ENCODE peak calls at places on chromosomes 6 and 20, in seven cellular contexts. W is A549, E is sigmoid colon, I is HCT116, A is Peyer's patch, Q is heart left ventricle, L is tibial nerve. O is an unnamed sample.

GRCh38 chr6:134821914-134822862 is 127.7 kb downstream of the ALDH8A1 start:
- DNase-seq in A (no peak), W (no peak), E (no peak), L (no peak), I (no peak), Q (no peak), O (no peak)

GRCh38 chr6:139977887-139978332 is 603.5 kb upstream of the CITED2 start:
- DNase-seq in L (no peak), A (no peak), E (no peak), W (peak; percentile 62), Q (no peak), I (no peak), O (no peak)

GRCh38 chr6:161847628-161848027 is 573.8 kb upstream of the AGPAT4 start:
- DNase-seq in Q (no peak), A (no peak), L (no peak), W (no peak), I (no peak), E (no peak), O (no peak)

GRCh38 chr6:38549180-38549579 is 90.5 kb downstream of the BTBD9 start:
- DNase-seq in Q (no peak), W (no peak), L (no peak), I (no peak), E (no peak), A (no peak), O (no peak)

GRCh38 chr6:53302678-53303360 is 45.9 kb downstream of the ELOVL5 start:
- DNase-seq in A (no peak), Q (no peak), I (no peak), L (no peak), E (no peak), W (peak; percentile 51), O (no peak)

GRCh38 chr6:107847844-107848802 is 24.0 kb upstream of the SCML4 start:
- DNase-seq in L (peak; percentile 61), A (peak; percentile 91), E (peak; percentile 91), Q (peak; percentile 83), W (peak; percentile 70), I (peak; percentile 34), O (peak; percentile 90)

GRCh38 chr6:156767603-156768467 is 9.3 kb upstream of the ARID1B start:
- DNase-seq in W (no peak), L (no peak), E (no peak), I (no peak), A (no peak), Q (no peak), O (no peak)

GRCh38 chr6:29628419-29629281 is 4.3 kb downstream of the GABBR1 start:
- DNase-seq in A (peak; percentile 82), W (peak; percentile 71), I (no peak), L (peak; percentile 52), E (peak; percentile 92), Q (peak; percentile 79), O (peak; percentile 79)

GRCh38 chr6:5257400-5257799 is 3.4 kb downstream of the LYRM4 start:
- DNase-seq in L (no peak), I (no peak), W (no peak), A (no peak), Q (no peak), E (no peak), O (no peak)

GRCh38 chr20:25309395-25310267 is 61.7 kb downstream of the PYGB start:
- DNase-seq in L (peak; percentile 46), A (peak; percentile 85), I (peak; percentile 65), Q (no peak), E (peak; percentile 84), W (peak; percentile 96), O (peak; percentile 54)

GRCh38 chr6:134819236-134819635 is 130.7 kb downstream of the ALDH8A1 start:
- DNase-seq in W (no peak), A (no peak), L (no peak), E (no peak), Q (no peak), I (no peak), O (no peak)

GRCh38 chr6:42118162-42119001 is 24.0 kb downstream of the C6orf132 start:
- DNase-seq in I (no peak), A (peak; percentile 91), E (no peak), L (peak; percentile 27), W (peak; percentile 89), Q (no peak), O (peak; percentile 91)

GRCh38 chr20:10291564-10292240 is 73.1 kb downstream of the SNAP25 start:
- DNase-seq in L (no peak), E (no peak), A (no peak), Q (no peak), W (no peak), I (no peak), O (no peak)

GRCh38 chr6:25384967-25385366 is 105.8 kb downstream of the CARMIL1 start:
- DNase-seq in L (no peak), A (no peak), W (no peak), I (no peak), E (no peak), Q (no peak), O (no peak)

GRCh38 chr6:26187981-26188635 is 100.9 kb downstream of the HFE start:
- DNase-seq in W (peak; percentile 63), A (peak; percentile 68), I (peak; percentile 39), L (no peak), Q (no peak), E (no peak), O (peak; percentile 72)

GRCh38 chr6:52364480-52365166 is 2.7 kb downstream of the PAQR8 start:
- DNase-seq in I (no peak), L (no peak), A (no peak), E (no peak), W (no peak), Q (no peak), O (no peak)

GRCh38 chr6:12233693-12234551 is 56.2 kb upstream of the EDN1 start:
- DNase-seq in A (peak; percentile 62), L (no peak), E (no peak), I (peak; percentile 63), Q (no peak), W (peak; percentile 71), O (no peak)

GRCh38 chr20:41145317-41145716 is 8.0 kb downstream of the PLCG1 start:
- DNase-seq in Q (no peak), L (no peak), I (no peak), A (no peak), W (no peak), E (no peak), O (no peak)

GRCh38 chr20:41142914-41143313 is 5.6 kb downstream of the PLCG1 start:
- DNase-seq in W (no peak), A (peak; percentile 72), L (no peak), Q (no peak), I (no peak), E (no peak), O (no peak)

GRCh38 chr20:41141153-41141815 is 3.9 kb downstream of the PLCG1 start:
- DNase-seq in E (peak; percentile 75), L (peak; percentile 62), W (no peak), I (no peak), Q (peak; percentile 69), A (no peak), O (no peak)

GRCh38 chr20:41142241-41142640 is 4.9 kb downstream of the PLCG1 start:
- DNase-seq in L (no peak), I (no peak), Q (no peak), E (no peak), W (no peak), A (no peak), O (no peak)

GRCh38 chr20:41143354-41143753 is 6.0 kb downstream of the PLCG1 start:
- DNase-seq in Q (no peak), L (no peak), I (no peak), W (no peak), E (no peak), A (no peak), O (no peak)
- H3K27ac ChIP-seq in Q (peak overlapping the region; percentile 100), L (no peak overlapping the region), I (no peak overlapping the region), W (no peak overlapping the region), E (peak overlapping the region; percentile 46), A (peak overlapping the region; percentile 98), O (no peak overlapping the region)

DNA sequence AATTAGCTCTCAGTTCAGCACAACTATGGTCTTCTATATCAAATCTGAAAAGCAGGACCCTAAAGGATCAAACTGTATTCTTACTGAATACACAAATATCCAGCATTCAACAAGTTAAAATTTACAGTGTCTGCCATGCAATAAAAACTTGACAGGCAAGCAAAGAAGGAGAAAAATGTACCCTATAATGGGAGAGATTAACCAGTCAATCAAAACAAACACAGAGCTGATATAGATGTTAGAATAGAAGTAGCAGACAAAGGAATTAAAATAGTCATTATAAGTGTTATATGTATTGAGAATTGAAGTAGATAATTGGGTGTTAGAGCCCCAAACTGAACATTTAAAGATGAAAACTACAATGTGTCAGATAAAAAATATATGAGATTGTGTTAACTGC is 914.9 kb downstream of the EPHA7 start:
- DNase-seq in L (no peak), Q (no peak), E (no peak), I (no peak), A (no peak), W (no peak), O (no peak)
- H3K9me3 ChIP-seq in L (no peaks in the 10 kb centered on the region), Q (peaks cover 3% of the 10 kb centered on the region), E (no peaks in the 10 kb centered on the region), I (peaks cover 6% of the 10 kb centered on the region), A (no peaks in the 10 kb centered on the region), W (no peaks in the 10 kb centered on the region), O (no peaks in the 10 kb centered on the region)

GRCh38 chr6:31203345-31203979 is 33.0 kb upstream of the POU5F1 start:
- DNase-seq in L (no peak), I (peak; percentile 74), E (no peak), W (peak; percentile 51), A (peak; percentile 68), Q (no peak), O (no peak)
- TF ChIP-seq POLR2A in L (no peak), I (no peak), E (no peak), W (no peak), A (no peak), Q (no peak), O (no peak)

GRCh38 chr6:150654671-150655070 is 55.0 kb downstream of the PLEKHG1 start:
- DNase-seq in I (no peak), Q (no peak), W (no peak), E (no peak), A (no peak), L (no peak), O (no peak)

GRCh38 chr6:150651808-150652473 is 52.3 kb downstream of the PLEKHG1 start:
- DNase-seq in Q (no peak), A (no peak), W (no peak), E (no peak), I (no peak), L (no peak), O (no peak)

GRCh38 chr6:150656156-150656555 is 56.5 kb downstream of the PLEKHG1 start:
- DNase-seq in E (no peak), L (no peak), A (no peak), Q (no peak), I (no peak), W (no peak), O (no peak)

GRCh38 chr6:150647051-150647450 is 47.4 kb downstream of the PLEKHG1 start:
- DNase-seq in L (no peak), I (no peak), A (no peak), E (no peak), Q (no peak), W (no peak), O (no peak)

DNA sequence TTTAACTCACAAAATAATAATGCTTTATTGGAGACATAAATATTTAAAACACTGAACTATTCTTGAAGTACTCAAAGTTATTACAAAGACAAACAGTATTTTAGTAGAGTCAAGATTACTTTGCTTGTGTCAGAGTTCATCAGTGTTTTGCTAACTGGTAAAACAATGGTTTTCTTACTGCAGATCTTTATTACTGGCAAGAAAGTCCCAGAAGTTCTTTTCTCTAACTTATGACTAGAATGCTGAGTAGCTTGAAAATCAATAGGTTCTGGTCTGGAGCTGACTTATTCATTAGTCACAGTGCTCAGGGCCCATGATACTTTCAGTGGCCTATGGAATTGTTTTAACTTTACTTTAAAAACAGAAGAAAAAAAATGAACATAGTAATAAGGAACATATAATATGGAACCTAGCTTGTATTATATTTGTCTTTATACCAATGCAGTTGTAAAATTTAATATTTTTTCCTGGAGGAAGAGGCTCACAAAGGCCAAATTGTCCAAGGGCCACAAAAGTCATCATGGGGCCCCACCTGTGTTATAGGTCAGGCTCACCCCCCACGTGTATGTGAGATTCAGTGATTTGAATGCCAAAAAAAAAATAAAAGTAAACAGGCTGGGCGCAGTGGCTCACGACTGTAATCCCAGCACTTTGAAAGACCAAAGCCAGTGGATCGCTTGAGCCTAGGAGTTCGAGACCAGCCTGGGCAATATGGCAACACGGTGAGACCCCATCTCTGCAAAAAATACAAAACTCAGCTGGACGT is 53.3 kb downstream of the PLEKHG1 start:
- DNase-seq in E (no peak), Q (no peak), L (no peak), A (no peak), W (no peak), I (no peak), O (no peak)
- H3K27ac ChIP-seq in E (no peak overlapping the region), Q (no peak overlapping the region), L (no peak overlapping the region), A (no peak overlapping the region), W (no peak overlapping the region), I (no peak overlapping the region), O (no peak overlapping the region)